ENCODE peak calls at places on chromosomes 12 and 14, in eight cellular contexts. A, W, Y, L, Q, Z, O and X are unnamed samples.

GRCh38 chr12:124647316-124647715 is 79.9 kb upstream of the NCOR2 start:
- DNase-seq in A (no peak), W (no peak), Y (no peak), L (no peak), Q (no peak), Z (no peak), O (no peak), X (no peak)

GRCh38 chr12:90546511-90546910 is 408.5 kb downstream of the CCER1 start:
- DNase-seq in A (no peak), W (no peak), Y (no peak), L (no peak), Q (no peak), Z (no peak), O (no peak), X (no peak)

GRCh38 chr12:47811581-47812484 is 7.9 kb downstream of the HDAC7 start:
- DNase-seq in A (peak), W (peak), Y (no peak), L (peak), Q (no peak), Z (no peak), O (no peak), X (peak)

GRCh38 chr14:38931969-38932652 is 170.9 kb downstream of the SEC23A start:
- DNase-seq in A (no peak), W (no peak), Y (no peak), L (no peak), Q (no peak), Z (no peak), O (no peak), X (no peak)

GRCh38 chr12:131947482-131948027 is 2.2 kb upstream of the EP400 start:
- DNase-seq in A (peak), W (no peak), Y (no peak), L (no peak), Q (no peak), Z (no peak), O (no peak), X (no peak)

GRCh38 chr14:45998554-45998953 is 653.0 kb downstream of the RPL10L start:
- DNase-seq in A (no peak), W (no peak), Y (no peak), L (no peak), Q (no peak), Z (no peak), O (no peak), X (no peak)

GRCh38 chr12:87687362-87687761 is 341.8 kb downstream of the C12orf50 start:
- DNase-seq in A (no peak), W (peak), Y (no peak), L (peak), Q (no peak), Z (peak), O (no peak), X (peak)

GRCh38 chr12:115451785-115452736 is 768.1 kb upstream of the TBX3 start:
- DNase-seq in A (no peak), W (no peak), Y (no peak), L (no peak), Q (peak), Z (no peak), O (peak), X (no peak)

GRCh38 chr12:131547560-131547959 is 163.3 kb upstream of the SFSWAP start:
- DNase-seq in A (no peak), W (no peak), Y (no peak), L (no peak), Q (no peak), Z (no peak), O (peak), X (no peak)

GRCh38 chr14:77099425-77100167 is 1.5 kb downstream of the CIPC start:
- DNase-seq in A (no peak), W (peak), Y (no peak), L (peak), Q (no peak), Z (peak), O (no peak), X (peak)

GRCh38 chr14:77290705-77291104 is 19.7 kb upstream of the NGB start:
- DNase-seq in A (no peak), W (no peak), Y (no peak), L (no peak), Q (no peak), Z (no peak), O (no peak), X (peak)

GRCh38 chr12:92561543-92561899 is 141.3 kb upstream of the PLEKHG7 start:
- DNase-seq in A (peak), W (peak), Y (no peak), L (peak), Q (no peak), Z (peak), O (peak), X (peak)

GRCh38 chr14:74324945-74325361 is 22.2 kb upstream of the ABCD4 start:
- DNase-seq in A (no peak), W (peak), Y (no peak), L (no peak), Q (no peak), Z (peak), O (no peak), X (peak)

GRCh38 chr14:100376751-100377171 is 53.6 kb downstream of the SLC25A47 start:
- DNase-seq in A (no peak), W (no peak), Y (no peak), L (no peak), Q (no peak), Z (peak), O (no peak), X (no peak)

GRCh38 chr12:72982351-72982750 is 710.2 kb downstream of the TRHDE start:
- DNase-seq in A (no peak), W (no peak), Y (no peak), L (no peak), Q (no peak), Z (no peak), O (no peak), X (peak)

GRCh38 chr12:6863586-6864321 is 3.6 kb upstream of the TPI1 start:
- DNase-seq in A (no peak), W (no peak), Y (no peak), L (no peak), Q (no peak), Z (no peak), O (no peak), X (no peak)

GRCh38 chr14:106417224-106418049 is 891.1 kb downstream of the TMEM121 start:
- DNase-seq in A (no peak), W (no peak), Y (peak), L (no peak), Q (peak), Z (no peak), O (no peak), X (peak)

GRCh38 chr12:3097186-3097804 is 20.1 kb downstream of the TSPAN9 start:
- DNase-seq in A (peak), W (no peak), Y (no peak), L (no peak), Q (no peak), Z (peak), O (no peak), X (no peak)

GRCh38 chr14:94170151-94170550 is 4.0 kb upstream of the PPP4R4 start:
- DNase-seq in A (no peak), W (no peak), Y (no peak), L (no peak), Q (no peak), Z (no peak), O (no peak), X (no peak)

GRCh38 chr12:27585739-27586265 is 61.8 kb downstream of the PPFIBP1 start:
- DNase-seq in A (no peak), W (no peak), Y (no peak), L (no peak), Q (no peak), Z (no peak), O (no peak), X (no peak)

GRCh38 chr14:40074169-40074568 is 641.9 kb upstream of the FBXO33 start:
- DNase-seq in A (no peak), W (no peak), Y (no peak), L (no peak), Q (no peak), Z (no peak), O (no peak), X (no peak)

GRCh38 chr14:32939254-32940065 is 781 bp downstream of the NPAS3 start:
- DNase-seq in A (peak), W (peak), Y (no peak), L (peak), Q (peak), Z (peak), O (peak), X (peak)

GRCh38 chr14:65290830-65291229 is 121.7 kb upstream of the FUT8 start:
- DNase-seq in A (no peak), W (peak), Y (peak), L (peak), Q (no peak), Z (peak), O (no peak), X (peak)